ENCODE peak calls at places on chromosomes 3 and 15, in seven cellular contexts. N is HFF-Myc; I is AG09309; U is CD4-positive, alpha-beta T cell; B is epithelial cell of esophagus; P is K562; W is stomach. V is an unnamed sample.

GRCh38 chr3:195914648-195915473 is 6.5 kb upstream of the TNK2 start:
- DNase-seq in I (peak), B (peak), W (peak), U (peak), N (peak), P (peak), V (peak)

GRCh38 chr15:94177112-94177511 is 54.2 kb upstream of the MCTP2 start:
- DNase-seq in P (no peak), I (peak), B (peak), W (no peak), U (no peak), N (no peak), V (no peak)

GRCh38 chr3:155656466-155656865 is 88.4 kb downstream of the PLCH1 start:
- DNase-seq in N (no peak), I (no peak), B (no peak), W (no peak), P (no peak), U (no peak), V (no peak)

GRCh38 chr15:67013696-67014095 is 51.7 kb upstream of the SMAD3 start:
- DNase-seq in P (no peak), N (no peak), I (peak), B (peak), U (no peak), W (no peak), V (no peak)

GRCh38 chr3:37559461-37559860 is 302.2 kb upstream of the CTDSPL start:
- DNase-seq in W (no peak), U (no peak), P (no peak), B (no peak), I (no peak), N (no peak), V (no peak)

GRCh38 chr3:15361494-15362214 is 29.3 kb upstream of the SH3BP5 start:
- DNase-seq in I (no peak), U (peak), B (peak), W (no peak), N (no peak), P (no peak), V (no peak)

GRCh38 chr15:75694241-75695182 is 18.1 kb downstream of the CSPG4 start:
- DNase-seq in W (peak), N (peak), B (peak), U (no peak), P (peak), I (peak), V (peak)

GRCh38 chr3:23537006-23537620 is 268.6 kb upstream of the UBE2E1 start:
- DNase-seq in I (no peak), U (no peak), N (no peak), W (no peak), P (no peak), B (no peak), V (peak)

GRCh38 chr15:51131596-51132290 is 37.0 kb upstream of the TNFAIP8L3 start:
- DNase-seq in W (no peak), B (no peak), N (no peak), I (no peak), U (no peak), P (no peak), V (no peak)

GRCh38 chr3:155701882-155702465 is 42.9 kb downstream of the PLCH1 start:
- DNase-seq in P (peak), W (no peak), B (peak), N (peak), U (no peak), I (peak), V (no peak)

GRCh38 chr3:126571078-126571477 is 12.3 kb upstream of the C3orf22 start:
- DNase-seq in W (no peak), U (no peak), N (no peak), P (no peak), B (no peak), I (no peak), V (no peak)

GRCh38 chr3:185175370-185175987 is 22.6 kb upstream of the C3orf70 start:
- DNase-seq in I (no peak), U (no peak), N (no peak), B (peak), W (peak), P (peak), V (peak)

GRCh38 chr15:78004222-78004727 is 73.2 kb downstream of the TBC1D2B start:
- DNase-seq in I (no peak), B (no peak), N (no peak), W (no peak), P (no peak), U (no peak), V (no peak)

GRCh38 chr15:73258271-73259108 is 110.3 kb downstream of the HCN4 start:
- DNase-seq in W (no peak), N (no peak), B (no peak), P (no peak), I (no peak), U (no peak), V (no peak)

GRCh38 chr3:190585771-190586630 is 72.1 kb downstream of the IL1RAP start:
- DNase-seq in W (no peak), B (peak), I (peak), U (no peak), P (peak), N (peak), V (no peak)

GRCh38 chr3:187473778-187474406 is 105.7 kb downstream of the RTP4 start:
- DNase-seq in W (no peak), I (no peak), U (no peak), P (peak), B (no peak), N (no peak), V (no peak)

GRCh38 chr3:48568476-48568875 is 4.9 kb upstream of the UCN2 start:
- DNase-seq in N (no peak), U (no peak), W (no peak), B (no peak), P (no peak), I (no peak), V (no peak)

GRCh38 chr15:58543664-58544335 is 112.0 kb downstream of the LIPC start:
- DNase-seq in W (peak), P (peak), U (no peak), I (no peak), B (no peak), N (no peak), V (no peak)

GRCh38 chr3:108091498-108092259 is 848 bp upstream of the CD47 start:
- DNase-seq in B (peak), N (no peak), P (no peak), W (peak), I (no peak), U (peak), V (no peak)

GRCh38 chr3:57170946-57171345 is 5.8 kb upstream of the IL17RD start:
- DNase-seq in U (no peak), W (no peak), N (no peak), B (no peak), P (no peak), I (no peak), V (no peak)

GRCh38 chr3:177463863-177464262 is 266.6 kb upstream of the TBL1XR1 start:
- DNase-seq in U (no peak), I (no peak), B (peak), N (no peak), W (no peak), P (no peak), V (no peak)

GRCh38 chr15:53918180-53919079 is 59.8 kb upstream of the UNC13C start:
- DNase-seq in N (no peak), W (no peak), I (no peak), B (peak), P (no peak), U (no peak), V (no peak)

GRCh38 chr15:37017031-37017625 is 83.2 kb downstream of the MEIS2 start:
- DNase-seq in B (peak), U (no peak), P (no peak), I (no peak), W (no peak), N (no peak), V (no peak)

GRCh38 chr3:178712247-178712646 is 176.0 kb downstream of the KCNMB2 start:
- DNase-seq in B (no peak), I (no peak), U (no peak), W (no peak), P (no peak), N (no peak), V (no peak)

GRCh38 chr3:126205717-126206655 is 25.6 kb upstream of the ALDH1L1 start:
- DNase-seq in B (no peak), N (no peak), I (no peak), W (no peak), U (no peak), P (no peak), V (no peak)

GRCh38 chr3:26353052-26353451 is 269.5 kb upstream of the LRRC3B start:
- DNase-seq in U (no peak), N (no peak), P (no peak), W (no peak), B (no peak), I (no peak), V (no peak)

GRCh38 chr15:94331731-94332130 is 100.4 kb downstream of the MCTP2 start:
- DNase-seq in W (no peak), P (no peak), U (no peak), B (no peak), N (no peak), I (no peak), V (no peak)

GRCh38 chr15:101250931-101251829 is 668 bp downstream of the CHSY1 start:
- DNase-seq in P (peak), W (peak), U (peak), B (peak), N (no peak), I (no peak), V (peak)

GRCh38 chr3:13104511-13104910 is 31.3 kb upstream of the IQSEC1 start:
- DNase-seq in U (no peak), P (no peak), W (no peak), I (no peak), N (no peak), B (no peak), V (no peak)

GRCh38 chr15:74365619-74366445 is 1.6 kb downstream of the CYP11A1 start:
- DNase-seq in W (no peak), P (no peak), I (no peak), B (no peak), N (no peak), U (no peak), V (peak)

GRCh38 chr3:73509812-73510211 is 114.9 kb downstream of the PDZRN3 start:
- DNase-seq in I (no peak), U (no peak), P (no peak), W (no peak), B (no peak), N (no peak), V (no peak)

GRCh38 chr3:31534036-31534435 is 1.3 kb downstream of the STT3B start:
- DNase-seq in P (peak), B (peak), I (no peak), N (no peak), W (no peak), U (no peak), V (no peak)

GRCh38 chr3:159872374-159873109 is 116.1 kb upstream of the IL12A start:
- DNase-seq in W (no peak), B (peak), U (no peak), P (no peak), I (peak), N (peak), V (no peak)
- TF ChIP-seq CTCF in W (no peak), B (peak), U (no peak), P (no peak), I (peak), N (peak), V (peak)

GRCh38 chr3:158261371-158261991 is 151.6 kb downstream of the RSRC1 start:
- DNase-seq in P (peak), B (peak), W (no peak), N (no peak), I (no peak), U (no peak), V (no peak)
- TF ChIP-seq CTCF in P (peak), B (peak), W (no peak), N (no peak), I (peak), U (no peak), V (no peak)

GRCh38 chr3:169390741-169391300 is 272.7 kb downstream of the MECOM start:
- DNase-seq in B (peak), W (no peak), N (no peak), U (no peak), I (no peak), P (no peak), V (no peak)
- TF ChIP-seq CTCF in B (no peak), W (no peak), N (no peak), U (no peak), I (no peak), P (no peak), V (no peak)

DNA sequence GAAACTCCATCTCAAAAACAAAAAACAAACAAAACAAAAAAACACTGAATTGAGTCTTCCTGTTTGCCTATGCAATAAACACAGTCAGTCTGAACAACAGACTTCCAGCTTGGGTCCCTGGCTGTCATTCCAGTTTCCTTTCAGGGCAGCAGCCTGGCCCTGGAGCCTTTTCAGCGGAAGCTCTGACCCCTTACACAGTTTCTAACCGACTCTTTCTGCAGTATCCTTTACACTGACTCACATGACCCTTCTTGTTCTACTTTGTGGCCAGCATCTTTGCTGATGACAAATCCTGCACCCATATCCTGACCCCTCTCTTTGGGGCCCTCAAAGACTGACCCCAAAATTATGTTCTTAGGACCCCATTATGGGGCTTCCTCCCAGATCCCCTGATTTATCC is 38.3 kb upstream of the INO80 start:
- DNase-seq in P (no peak), N (no peak), B (no peak), W (no peak), U (no peak), I (no peak), V (no peak)
- TF ChIP-seq CTCF in P (no peak), N (no peak), B (no peak), W (no peak), U (no peak), I (no peak), V (no peak)

DNA sequence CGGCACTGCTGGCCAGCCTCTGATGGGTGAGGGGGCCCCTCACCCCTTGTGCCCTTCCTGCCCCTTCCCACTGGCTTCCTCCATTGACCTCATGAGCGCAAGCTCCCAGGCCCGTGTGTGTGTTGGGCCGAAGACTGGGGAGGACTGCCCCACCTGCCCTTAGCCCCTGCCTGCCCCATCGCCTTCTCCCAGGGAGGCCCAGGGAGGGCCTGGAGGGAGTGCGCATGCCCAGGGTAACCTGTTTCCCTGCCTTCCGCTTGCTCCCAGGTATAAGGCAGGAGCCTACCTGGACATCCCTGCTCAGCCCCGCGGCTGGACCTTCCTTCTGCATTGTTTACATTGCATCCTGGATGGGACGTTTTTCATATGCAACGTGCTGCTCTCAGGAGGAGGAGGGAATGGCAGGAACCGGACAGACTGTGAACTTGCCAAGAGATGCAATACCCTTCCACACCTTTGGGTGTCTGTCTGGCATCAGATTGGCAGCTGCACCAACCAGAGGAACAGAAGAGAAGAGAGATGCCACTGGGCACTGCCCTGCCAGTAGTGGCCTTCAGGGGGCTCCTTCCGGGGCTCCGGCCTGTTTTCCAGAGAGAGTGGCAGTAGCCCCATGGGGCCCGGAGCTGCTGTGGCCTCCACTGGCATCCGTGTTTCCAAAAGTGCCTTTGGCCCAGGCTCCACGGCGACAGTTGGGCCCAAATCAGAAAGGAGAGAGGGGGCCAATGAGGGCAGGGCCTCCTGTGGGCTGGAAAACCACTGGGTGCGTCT is 8.8 kb downstream of the DLL4 start:
- DNase-seq in I (no peak), N (no peak), U (no peak), W (no peak), B (peak), P (no peak), V (no peak)
- TF ChIP-seq CTCF in I (peak), N (peak), U (peak), W (no peak), B (peak), P (no peak), V (peak)

GRCh38 chr3:167032267-167032876 is 347.7 kb downstream of the ZBBX start:
- DNase-seq in I (no peak), N (no peak), U (no peak), B (peak), P (peak), W (no peak), V (no peak)
- TF ChIP-seq CTCF in I (peak), N (no peak), U (no peak), B (peak), P (no peak), W (no peak), V (peak)

DNA sequence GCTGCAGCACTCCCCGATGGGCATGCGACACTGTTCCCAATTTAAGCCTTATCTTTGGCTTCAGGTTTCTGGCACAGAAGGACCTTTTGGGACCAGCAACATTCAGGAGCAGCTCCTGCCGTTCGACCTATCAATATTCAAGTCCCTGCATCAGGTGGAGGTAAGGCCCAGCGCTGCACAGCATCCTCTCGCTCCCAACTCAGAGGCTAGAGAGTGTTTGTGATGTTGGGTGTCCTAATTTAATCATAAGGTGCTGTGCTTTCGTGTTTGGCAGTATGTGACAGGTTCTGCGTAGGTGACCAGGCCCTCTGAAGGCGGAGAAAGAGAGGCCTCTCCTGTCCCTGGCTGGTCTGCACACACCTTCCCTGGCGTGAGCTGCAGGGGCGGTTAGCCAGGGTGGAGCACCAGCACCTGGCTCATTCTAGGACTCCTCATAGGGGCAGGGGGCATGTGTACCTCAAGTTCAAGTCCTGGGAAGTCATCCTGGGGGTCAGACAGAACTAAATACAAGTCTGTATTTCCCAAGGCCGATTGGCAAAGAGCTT is 16.9 kb downstream of the NISCH start:
- DNase-seq in U (no peak), B (no peak), W (no peak), I (no peak), N (no peak), P (no peak), V (no peak)
- TF ChIP-seq CTCF in U (no peak), B (no peak), W (no peak), I (no peak), N (no peak), P (no peak), V (no peak)

GRCh38 chr3:119122350-119122749 is 23.6 kb upstream of the TEX55 start:
- DNase-seq in N (no peak), B (no peak), U (no peak), W (no peak), I (no peak), P (no peak), V (no peak)
- TF ChIP-seq CTCF in N (no peak), B (no peak), U (no peak), W (no peak), I (no peak), P (no peak), V (no peak)

DNA sequence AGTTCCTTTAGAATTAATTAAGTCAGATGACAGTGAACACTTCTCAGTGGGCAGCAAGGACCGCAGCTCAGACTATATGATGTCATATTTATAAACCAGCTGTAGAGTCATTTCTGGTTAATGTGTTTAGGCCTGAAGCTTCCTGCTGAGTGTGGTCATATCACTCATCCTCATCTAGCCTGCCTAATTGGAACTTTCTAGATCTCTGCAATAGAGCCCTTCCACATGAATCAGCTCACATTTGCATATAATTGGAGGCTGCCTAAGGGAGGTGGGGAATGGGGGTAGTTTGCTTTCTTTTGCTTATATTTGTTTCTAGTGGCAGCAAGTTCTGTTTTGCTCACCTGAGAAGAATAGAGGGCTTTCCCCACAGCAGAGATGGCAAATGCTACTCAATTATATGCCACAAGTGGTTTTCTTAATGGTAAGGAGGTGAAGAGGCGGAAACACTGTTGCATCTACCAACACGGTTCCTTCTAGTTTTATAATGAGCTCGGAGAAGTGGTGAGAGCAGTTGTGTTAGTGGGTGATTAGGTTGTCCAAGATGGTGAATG is 148.1 kb downstream of the KLHL25 start:
- DNase-seq in P (no peak), N (no peak), W (no peak), B (peak), U (no peak), I (peak), V (no peak)
- TF ChIP-seq CTCF in P (no peak), N (no peak), W (no peak), B (no peak), U (no peak), I (no peak), V (no peak)

DNA sequence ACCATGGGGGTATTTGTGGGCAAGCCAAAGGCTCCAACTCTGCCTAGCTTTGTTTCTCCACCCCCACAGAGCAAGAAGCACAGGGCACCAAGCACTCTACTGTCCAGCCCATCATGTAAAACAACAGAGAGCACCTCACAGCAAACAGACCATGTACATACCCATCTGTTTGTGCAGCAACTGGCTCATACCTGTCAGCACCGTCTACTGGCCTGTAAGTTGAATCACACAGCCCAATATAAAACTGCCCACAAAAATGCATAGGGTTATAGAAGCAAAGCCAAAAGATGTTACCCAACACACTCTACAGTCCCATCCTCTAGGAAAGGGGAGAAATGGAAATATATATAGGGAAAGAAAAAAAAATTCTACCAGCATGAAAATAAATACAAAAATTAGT is 139.7 kb upstream of the CPNE4 start:
- DNase-seq in U (no peak), P (no peak), I (no peak), N (no peak), W (no peak), B (peak), V (no peak)
- TF ChIP-seq CTCF in U (no peak), P (no peak), I (no peak), N (no peak), W (no peak), B (peak), V (no peak)